ENCODE peak calls at places on chromosomes 16 and 17, in six cellular contexts. A is small intestine; S is naive thymus-derived CD4-positive, alpha-beta T cell; P is CD8-positive, alpha-beta memory T cell; D is fibroblast of pulmonary artery; T is astrocyte. M is an unnamed sample.

GRCh38 chr17:63819585-63820537 is 7.4 kb upstream of the PSMC5 start:
- DNase-seq in T (no peak), D (no peak), A (no peak), P (no peak), S (peak), M (no peak)

GRCh38 chr16:17657037-17657436 is 186.3 kb upstream of the XYLT1 start:
- DNase-seq in P (no peak), A (no peak), T (no peak), S (no peak), D (no peak), M (no peak)

GRCh38 chr16:4618645-4619418 is 4.1 kb upstream of the UBALD1 start:
- DNase-seq in P (no peak), A (peak), T (no peak), D (no peak), S (no peak), M (peak)

GRCh38 chr17:80727409-80727755 is 182.7 kb downstream of the RPTOR start:
- DNase-seq in D (no peak), P (no peak), A (no peak), T (no peak), S (no peak), M (no peak)

GRCh38 chr17:2707721-2708584 is 3.6 kb downstream of the CLUH start:
- DNase-seq in P (no peak), A (no peak), D (no peak), S (no peak), T (no peak), M (peak)

GRCh38 chr16:11474617-11475291 is 112.0 kb downstream of the LITAF start:
- DNase-seq in S (no peak), P (no peak), T (no peak), D (no peak), A (peak), M (no peak)

GRCh38 chr17:47330548-47330947 is 6.8 kb downstream of the EFCAB13 start:
- DNase-seq in A (no peak), P (no peak), D (no peak), T (no peak), S (no peak), M (no peak)

GRCh38 chr16:79176987-79177386 is 423.6 kb downstream of the MAF start:
- DNase-seq in T (no peak), A (no peak), D (no peak), P (no peak), S (no peak), M (no peak)

GRCh38 chr17:66415366-66416206 is 113.2 kb downstream of the PRKCA start:
- DNase-seq in D (no peak), A (peak), T (no peak), P (no peak), S (no peak), M (no peak)

DNA sequence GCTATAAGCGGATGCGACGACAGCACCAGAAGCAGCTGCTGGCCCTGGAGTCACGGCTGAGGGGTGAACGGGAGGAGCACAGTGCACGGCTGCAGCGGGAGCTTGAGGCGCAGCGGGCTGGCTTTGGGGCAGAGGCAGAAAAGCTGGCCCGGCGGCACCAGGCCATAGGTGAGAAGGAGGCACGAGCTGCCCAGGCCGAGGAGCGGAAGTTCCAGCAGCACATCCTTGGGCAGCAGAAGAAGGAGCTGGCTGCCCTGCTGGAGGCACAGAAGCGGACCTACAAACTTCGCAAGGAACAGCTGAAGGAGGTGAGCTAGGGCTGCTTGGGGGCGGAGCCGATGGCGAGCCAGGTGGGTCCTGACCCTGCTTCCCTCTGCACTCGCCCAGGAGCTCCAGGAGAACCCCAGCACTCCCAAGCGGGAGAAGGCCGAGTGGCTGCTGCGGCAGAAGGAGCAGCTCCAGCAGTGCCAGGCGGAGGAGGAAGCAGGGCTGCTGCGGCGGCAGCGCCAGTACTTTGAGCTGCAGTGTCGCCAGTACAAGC is 10.1 kb downstream of the HIRIP3 start:
- DNase-seq in D (no peak), T (no peak), A (no peak), S (no peak), P (no peak), M (no peak)
- H3K4me3 ChIP-seq in D (no peak), T (no peak), A (no peak), S (no peak), P (no peak), M (no peak)

GRCh38 chr17:39863244-39863917 is 731 bp downstream of the IKZF3 start:
- DNase-seq in S (no peak), T (no peak), D (no peak), A (no peak), P (no peak), M (no peak)
- H3K4me3 ChIP-seq in S (peak), T (no peak), D (no peak), A (peak), P (peak), M (no peak)

GRCh38 chr17:5080591-5080990 is 2.3 kb downstream of the ZFP3 start:
- DNase-seq in S (no peak), T (no peak), D (no peak), A (no peak), P (no peak), M (no peak)
- H3K4me3 ChIP-seq in S (no peak), T (no peak), D (no peak), A (no peak), P (no peak), M (no peak)

DNA sequence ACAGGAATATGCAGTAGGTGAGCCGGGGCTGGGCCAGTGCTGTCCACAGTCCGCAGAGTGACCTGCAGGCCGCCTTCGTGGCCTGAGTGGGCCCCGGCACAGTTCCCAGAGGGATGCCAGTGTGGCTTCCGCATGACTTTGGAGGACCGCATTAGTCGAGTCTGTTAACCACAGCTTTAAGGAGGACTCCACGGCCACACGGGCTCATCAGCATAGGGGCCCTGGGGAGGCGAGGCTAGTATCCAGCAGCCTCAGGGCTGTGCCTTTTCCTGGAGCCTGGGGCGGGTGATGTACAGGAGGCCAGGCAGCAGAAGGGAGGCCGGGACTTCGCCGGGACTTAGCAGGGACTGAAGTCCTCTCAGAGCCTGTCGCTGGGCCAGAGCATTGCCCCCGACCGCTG is 13.2 kb downstream of the TSC2 start:
- DNase-seq in D (no peak), T (no peak), P (no peak), A (no peak), S (no peak), M (no peak)
- H3K4me3 ChIP-seq in D (no peak), T (no peak), P (no peak), A (no peak), S (no peak), M (no peak)